ENCODE peak calls at places on chromosome X, in five cellular contexts. R is left lung; N is EH; X is epithelial cell of esophagus; D is activated CD8-positive, alpha-beta memory T cell treated with anti-CD3 and anti-CD28 coated beads for 4 hours. F is an unnamed sample.
A peak's percentile ranks its signal among the peaks of the same experiment; 100 is the strongest.

GRCh38 chrX:93874554-93874953 is 200.5 kb downstream of the FAM133A start:
- DNase-seq in R (no peak), D (no peak), X (peak; percentile 19), N (peak; percentile 0), F (no peak)

GRCh38 chrX:47518105-47518504 is 35.1 kb upstream of the ZNF41 start:
- DNase-seq in D (no peak), R (no peak), N (no peak), X (no peak), F (no peak)

GRCh38 chrX:14003876-14004425 is 25.7 kb downstream of the GEMIN8 start:
- DNase-seq in D (no peak), R (no peak), X (no peak), N (no peak), F (no peak)

GRCh38 chrX:72609313-72609712 is 36.7 kb upstream of the HDAC8 start:
- DNase-seq in R (no peak), X (peak; percentile 16), N (peak; percentile 1), D (no peak), F (no peak)

GRCh38 chrX:42976729-42977366 is 198.9 kb upstream of the PPP1R2C start:
- DNase-seq in N (no peak), D (no peak), X (peak; percentile 66), R (no peak), F (no peak)

GRCh38 chrX:54808109-54808604 is 612 bp downstream of the MAGED2 start:
- DNase-seq in R (peak; percentile 76), N (peak; percentile 57), X (peak; percentile 8), D (peak; percentile 3), F (peak; percentile 84)

GRCh38 chrX:86806786-86807185 is 658.5 kb downstream of the DACH2 start:
- DNase-seq in R (no peak), N (no peak), X (peak; percentile 6), D (no peak), F (no peak)

GRCh38 chrX:12701625-12702024 is 89.6 kb upstream of the PRPS2 start:
- DNase-seq in R (no peak), N (peak; percentile 55), D (no peak), X (peak; percentile 85), F (peak; percentile 42)

GRCh38 chrX:148600581-148600980 is 100.2 kb downstream of the AFF2 start:
- DNase-seq in N (no peak), X (no peak), D (no peak), R (no peak), F (no peak)

F was measured in Right ventricle myocardium superior.